ENCODE peak calls at places on chromosome 1, in seven cellular contexts. B is IMR-90, X is H9, E is neuronal stem cell, H is mesenchymal stem cell, N is mesendoderm, A is trophoblast cell. U is an unnamed sample.

GRCh38 chr1:24018611-24019580 is 38.8 kb upstream of the SRSF10 start:
- DNase-seq in E (peak; percentile 21), X (peak; percentile 50), A (peak; percentile 99), N (peak; percentile 85), B (peak; percentile 99), H (peak; percentile 99), U (peak; percentile 21)

GRCh38 chr1:25022361-25023189 is 92.5 kb upstream of the RUNX3 start:
- DNase-seq in X (peak; percentile 59), A (peak; percentile 46), E (no peak), B (peak; percentile 96), H (peak; percentile 100), N (peak; percentile 91), U (peak; percentile 23)

GRCh38 chr1:33358771-33359503 is 38.0 kb upstream of the A3GALT2 start:
- DNase-seq in N (no peak), X (no peak), B (no peak), H (no peak), E (no peak), A (no peak), U (no peak)

GRCh38 chr1:6508154-6508875 is 16.8 kb upstream of the PLEKHG5 start:
- DNase-seq in E (no peak), X (no peak), B (no peak), A (no peak), N (no peak), H (no peak), U (no peak)

GRCh38 chr1:208536176-208536575 is 292.0 kb upstream of the PLXNA2 start:
- DNase-seq in B (no peak), N (peak; percentile 91), X (no peak), A (no peak), H (peak; percentile 24), E (no peak), U (no peak)

GRCh38 chr1:20729990-20730689 is 2.4 kb downstream of the SH2D5 start:
- DNase-seq in X (no peak), B (no peak), E (no peak), N (no peak), A (no peak), H (no peak), U (peak; percentile 54)

GRCh38 chr1:77342745-77343144 is 60.9 kb downstream of the AK5 start:
- DNase-seq in B (no peak), A (no peak), E (no peak), X (no peak), H (no peak), N (no peak), U (no peak)

GRCh38 chr1:209157514-209158285 is 425.8 kb upstream of the CAMK1G start:
- DNase-seq in E (peak; percentile 5), N (peak; percentile 98), B (no peak), A (no peak), X (peak; percentile 81), H (no peak), U (no peak)

GRCh38 chr1:40094481-40095110 is 2.5 kb downstream of the PPT1 start:
- DNase-seq in E (no peak), X (no peak), H (no peak), B (no peak), A (no peak), N (no peak), U (no peak)

GRCh38 chr1:233689017-233689747 is 75.3 kb downstream of the KCNK1 start:
- DNase-seq in E (no peak), H (no peak), A (peak; percentile 7), X (no peak), B (no peak), N (no peak), U (no peak)

GRCh38 chr1:109975718-109976117 is 8.8 kb upstream of the AHCYL1 start:
- DNase-seq in E (no peak), N (no peak), H (peak; percentile 80), B (peak; percentile 85), A (no peak), X (no peak), U (no peak)

GRCh38 chr1:108009603-108010195 is 44.7 kb upstream of the VAV3 start:
- DNase-seq in B (peak; percentile 11), H (peak; percentile 26), X (no peak), A (peak; percentile 48), E (no peak), N (no peak), U (no peak)

GRCh38 chr1:83545450-83545849 is 453.5 kb downstream of the TTLL7 start:
- DNase-seq in X (no peak), N (peak; percentile 56), E (no peak), B (no peak), H (no peak), A (peak; percentile 25), U (no peak)

GRCh38 chr1:147567594-147568381 is 26.5 kb downstream of the BCL9 start:
- DNase-seq in B (no peak), A (peak; percentile 35), N (peak; percentile 74), X (peak; percentile 49), E (peak; percentile 24), H (no peak), U (peak; percentile 49)

GRCh38 chr1:56820755-56821461 is 1.7 kb upstream of the FYB2 start:
- DNase-seq in N (peak; percentile 92), B (peak; percentile 79), E (peak; percentile 78), H (peak; percentile 89), A (peak; percentile 87), X (peak; percentile 89), U (peak; percentile 74)

GRCh38 chr1:58432813-58433668 is 113.5 kb downstream of the OMA1 start:
- DNase-seq in B (peak; percentile 60), A (peak; percentile 21), E (peak; percentile 69), H (peak; percentile 55), N (peak; percentile 95), X (peak; percentile 88), U (peak; percentile 39)

GRCh38 chr1:92446990-92447681 is 39.6 kb downstream of the GFI1 start:
- DNase-seq in B (peak; percentile 35), X (peak; percentile 36), N (peak; percentile 81), H (peak; percentile 14), E (no peak), A (peak; percentile 10), U (no peak)
- H2BK5ac ChIP-seq in B (no peak overlapping the region), X (no peak overlapping the region), N (no peak overlapping the region), H (no peak overlapping the region), E (no peak overlapping the region), A (no peak overlapping the region), U (no peak overlapping the region)

GRCh38 chr1:159473335-159473734 is 33.8 kb downstream of the OR10J1 start:
- DNase-seq in E (no peak), X (no peak), N (no peak), B (no peak), H (no peak), A (no peak), U (no peak)

GRCh38 chr1:159465191-159465603 is 25.7 kb downstream of the OR10J1 start:
- DNase-seq in E (no peak), A (no peak), H (no peak), B (no peak), N (no peak), X (no peak), U (no peak)

GRCh38 chr1:159469921-159470595 is 30.5 kb downstream of the OR10J1 start:
- DNase-seq in E (no peak), X (no peak), N (peak; percentile 24), A (no peak), B (no peak), H (no peak), U (no peak)

DNA sequence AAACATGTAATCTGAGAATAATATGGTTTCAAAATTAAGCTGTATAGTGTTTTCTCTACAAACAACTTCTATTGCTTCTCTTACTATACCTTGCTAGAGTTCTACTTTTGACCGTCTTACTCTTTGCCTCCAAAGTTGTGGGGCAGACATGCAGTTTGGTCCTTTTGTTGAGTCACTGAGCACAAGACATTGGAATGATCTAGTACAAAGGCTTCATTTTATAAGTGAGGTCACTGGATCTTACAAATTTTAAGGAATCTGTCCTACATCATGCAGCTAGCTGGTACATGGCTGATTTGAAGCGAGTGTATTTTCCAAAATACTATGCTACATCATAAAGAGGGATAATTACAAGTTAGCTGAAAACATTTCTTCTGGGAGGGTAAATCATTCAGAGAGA is 28.8 kb downstream of the OR10J1 start:
- DNase-seq in H (no peak), N (no peak), A (no peak), X (no peak), E (no peak), B (no peak), U (no peak)
- H2BK5ac ChIP-seq in H (no peak overlapping the region), N (no peak overlapping the region), A (no peak overlapping the region), X (no peak overlapping the region), E (no peak overlapping the region), B (no peak overlapping the region), U (no peak overlapping the region)

DNA sequence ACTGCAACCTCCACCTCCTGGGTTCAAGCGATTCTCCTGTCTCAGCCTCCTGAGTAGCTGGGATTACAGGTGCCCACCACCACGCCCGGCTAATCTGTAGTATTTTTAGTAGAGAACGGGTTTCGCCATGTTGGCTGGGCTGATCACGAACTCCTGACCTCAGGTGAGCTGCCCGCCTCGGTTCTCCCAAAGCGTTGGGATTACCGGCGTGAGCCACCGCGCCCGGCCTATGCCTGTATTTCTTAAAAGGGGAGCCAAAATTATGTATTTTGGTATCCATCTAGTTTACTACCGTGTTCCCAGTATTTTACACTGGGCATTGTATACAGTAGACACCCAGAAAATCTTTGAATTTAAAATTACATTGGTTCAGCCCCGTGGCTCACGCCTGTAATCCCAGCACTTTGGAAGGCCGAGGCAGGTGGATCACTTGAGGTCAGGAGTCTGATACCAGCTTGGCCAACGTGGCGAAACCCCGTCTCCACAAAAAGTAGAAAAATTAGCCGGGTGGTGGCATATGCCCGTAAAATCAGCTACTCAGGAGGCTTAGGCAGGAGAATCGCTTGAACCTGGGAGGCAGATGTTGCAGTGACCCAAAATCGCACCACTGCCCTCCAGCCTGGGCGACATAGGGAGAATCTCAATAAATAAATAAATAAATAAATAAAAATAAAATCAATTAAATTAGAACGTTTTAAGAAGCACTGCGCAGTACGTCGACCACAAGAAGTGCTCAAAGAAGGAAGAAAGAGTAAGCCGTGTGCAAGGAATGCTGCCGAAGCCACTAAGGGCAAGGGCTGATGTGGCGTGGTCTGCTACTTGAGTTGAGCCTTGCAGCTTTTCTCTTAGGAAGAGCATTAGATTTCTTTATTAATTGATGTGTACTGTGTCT is 1.5 kb upstream of the THRAP3 start:
- DNase-seq in H (no peak), E (no peak), A (peak; percentile 39), N (no peak), X (no peak), B (peak; percentile 22), U (no peak)
- H2BK5ac ChIP-seq in H (no peak overlapping the region), E (no peak overlapping the region), A (no peak overlapping the region), N (no peak overlapping the region), X (no peak overlapping the region), B (peak overlapping the region; percentile 94), U (peak overlapping the region; percentile 95)

GRCh38 chr1:189764391-189765320 is 713.0 kb downstream of the BRINP3 start:
- DNase-seq in A (no peak), X (peak; percentile 16), E (no peak), N (no peak), B (no peak), H (no peak), U (no peak)

GRCh38 chr1:189774721-189775287 is 702.9 kb downstream of the BRINP3 start:
- DNase-seq in X (no peak), E (no peak), N (no peak), H (no peak), B (no peak), A (peak; percentile 14), U (no peak)

GRCh38 chr1:189775343-189775742 is 702.3 kb downstream of the BRINP3 start:
- DNase-seq in A (peak; percentile 84), B (peak; percentile 97), N (peak; percentile 14), H (no peak), X (no peak), E (no peak), U (no peak)

DNA sequence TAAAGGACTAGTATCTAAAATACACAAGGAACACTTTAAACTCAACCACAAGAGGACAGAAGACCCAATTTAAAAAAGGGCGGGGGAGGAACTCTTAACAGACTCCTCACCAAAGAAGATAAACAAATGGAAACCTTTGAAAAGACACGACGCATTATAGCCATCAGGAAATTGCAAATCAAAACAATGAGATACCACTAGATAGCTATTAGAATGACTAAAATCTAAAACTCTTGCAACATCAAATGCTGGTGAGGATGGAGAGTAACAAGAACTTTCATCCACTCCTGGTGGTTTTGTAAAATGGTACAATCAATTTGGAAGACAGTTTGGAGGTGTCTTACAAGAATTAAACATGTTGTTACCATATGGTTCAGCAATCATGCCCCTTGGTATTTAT is 708.2 kb downstream of the BRINP3 start:
- DNase-seq in A (no peak), B (peak; percentile 74), E (no peak), X (no peak), H (no peak), N (no peak), U (no peak)
- H2BK5ac ChIP-seq in A (no peak overlapping the region), B (no peak overlapping the region), E (no peak overlapping the region), X (no peak overlapping the region), H (no peak overlapping the region), N (no peak overlapping the region), U (no peak overlapping the region)

U was measured in H1.